ENCODE peak calls at places on chromosomes 4 and X, in six cellular contexts. One of them, this sample, is unnamed.

GRCh38 chr4:124589827-124590226 is 122.7 kb downstream of the ANKRD50 start:
- DNase-seq in suprapubic skin: no peak
- DNase-seq in neural crest cell: no peak
- DNase-seq in brain microvascular endothelial cell: no peak
- DNase-seq in AG09319: no peak
- DNase-seq in prostate gland: no peak
- DNase-seq in this sample: no peak

GRCh38 chr4:128831526-128832252 is 22.2 kb downstream of the JADE1 start:
- DNase-seq in suprapubic skin: no peak
- DNase-seq in prostate gland: no peak
- DNase-seq in brain microvascular endothelial cell: peak; percentile 69
- DNase-seq in neural crest cell: no peak
- DNase-seq in AG09319: no peak
- DNase-seq in this sample: no peak

GRCh38 chr4:128979934-128980333 is 113.4 kb downstream of the SCLT1 start:
- DNase-seq in prostate gland: no peak
- DNase-seq in suprapubic skin: no peak
- DNase-seq in brain microvascular endothelial cell: peak; percentile 82
- DNase-seq in neural crest cell: no peak
- DNase-seq in AG09319: peak; percentile 63
- DNase-seq in this sample: peak; percentile 78

GRCh38 chr4:183354213-183354612 is 32.0 kb upstream of the CLDN24 start:
- DNase-seq in prostate gland: peak; percentile 17
- DNase-seq in brain microvascular endothelial cell: no peak
- DNase-seq in suprapubic skin: peak; percentile 14
- DNase-seq in neural crest cell: no peak
- DNase-seq in AG09319: no peak
- DNase-seq in this sample: no peak

GRCh38 chrX:16975233-16975632 is 28.8 kb downstream of the REPS2 start:
- DNase-seq in prostate gland: no peak
- DNase-seq in suprapubic skin: no peak
- DNase-seq in AG09319: no peak
- DNase-seq in brain microvascular endothelial cell: no peak
- DNase-seq in neural crest cell: no peak
- DNase-seq in this sample: no peak

GRCh38 chr4:25069014-25069413 is 38.3 kb upstream of the LGI2 start:
- DNase-seq in brain microvascular endothelial cell: no peak
- DNase-seq in prostate gland: no peak
- DNase-seq in AG09319: no peak
- DNase-seq in neural crest cell: no peak
- DNase-seq in suprapubic skin: no peak
- DNase-seq in this sample: no peak

GRCh38 chr4:189124149-189124758 is 816.4 kb upstream of the FRG1 start:
- DNase-seq in neural crest cell: peak; percentile 40
- DNase-seq in brain microvascular endothelial cell: peak; percentile 54
- DNase-seq in suprapubic skin: no peak
- DNase-seq in prostate gland: no peak
- DNase-seq in AG09319: no peak
- DNase-seq in this sample: peak; percentile 19

GRCh38 chr4:28229092-28229491 is 1368.5 kb downstream of the STIM2 start:
- DNase-seq in brain microvascular endothelial cell: no peak
- DNase-seq in prostate gland: no peak
- DNase-seq in AG09319: peak; percentile 14
- DNase-seq in suprapubic skin: no peak
- DNase-seq in neural crest cell: no peak
- DNase-seq in this sample: no peak

GRCh38 chr4:100576570-100576969 is 58.7 kb upstream of the EMCN start:
- DNase-seq in prostate gland: no peak
- DNase-seq in AG09319: no peak
- DNase-seq in neural crest cell: no peak
- DNase-seq in suprapubic skin: no peak
- DNase-seq in brain microvascular endothelial cell: no peak
- DNase-seq in this sample: no peak

GRCh38 chr4:85127653-85128052 is 161.2 kb upstream of the WDFY3 start:
- DNase-seq in brain microvascular endothelial cell: no peak
- DNase-seq in AG09319: no peak
- DNase-seq in neural crest cell: peak; percentile 3
- DNase-seq in prostate gland: no peak
- DNase-seq in suprapubic skin: no peak
- DNase-seq in this sample: no peak
- TF ChIP-seq CTCF in brain microvascular endothelial cell: peak; percentile 77
- TF ChIP-seq CTCF in AG09319: peak; percentile 32
- TF ChIP-seq CTCF in neural crest cell: peak; percentile 68
- TF ChIP-seq CTCF in prostate gland: peak; percentile 15
- TF ChIP-seq CTCF in suprapubic skin: peak; percentile 29
- TF ChIP-seq CTCF in this sample: peak; percentile 66

DNA sequence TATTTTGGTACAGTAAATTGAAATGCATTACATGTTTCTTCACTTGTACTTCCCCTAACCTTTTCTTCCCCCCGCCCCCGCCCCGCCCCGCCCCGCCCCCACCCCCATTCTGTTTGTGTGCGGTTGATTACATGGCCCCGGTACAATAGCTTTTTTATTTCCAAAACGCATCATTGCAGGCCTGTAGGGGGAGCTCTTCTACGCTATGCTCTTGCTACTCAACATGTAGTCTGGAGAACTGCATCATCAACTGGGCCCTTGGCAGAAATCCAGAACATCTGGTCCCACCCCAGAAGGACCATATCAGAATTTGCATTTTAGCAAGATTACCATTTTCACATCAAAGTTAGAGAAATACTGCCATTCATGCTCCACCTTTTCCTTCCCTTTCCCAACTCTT is 333.3 kb upstream of the DDX53 start:
- DNase-seq in prostate gland: no peak
- DNase-seq in brain microvascular endothelial cell: peak; percentile 25
- DNase-seq in suprapubic skin: no peak
- DNase-seq in AG09319: no peak
- DNase-seq in neural crest cell: no peak
- DNase-seq in this sample: no peak
- TF ChIP-seq CTCF in prostate gland: no peak
- TF ChIP-seq CTCF in brain microvascular endothelial cell: peak; percentile 54
- TF ChIP-seq CTCF in suprapubic skin: no peak
- TF ChIP-seq CTCF in AG09319: peak; percentile 10
- TF ChIP-seq CTCF in neural crest cell: peak; percentile 45
- TF ChIP-seq CTCF in this sample: peak; percentile 5

GRCh38 chr4:177441061-177441802 is 1.0 kb downstream of the AGA start:
- DNase-seq in AG09319: no peak
- DNase-seq in suprapubic skin: no peak
- DNase-seq in prostate gland: no peak
- DNase-seq in neural crest cell: no peak
- DNase-seq in brain microvascular endothelial cell: no peak
- DNase-seq in this sample: peak; percentile 1
- TF ChIP-seq CTCF in AG09319: no peak
- TF ChIP-seq CTCF in suprapubic skin: peak; percentile 18
- TF ChIP-seq CTCF in prostate gland: no peak
- TF ChIP-seq CTCF in neural crest cell: peak; percentile 39
- TF ChIP-seq CTCF in brain microvascular endothelial cell: peak; percentile 13
- TF ChIP-seq CTCF in this sample: peak; percentile 32

GRCh38 chrX:116490091-116490490 is 27.3 kb upstream of the CT83 start:
- DNase-seq in prostate gland: no peak
- DNase-seq in suprapubic skin: no peak
- DNase-seq in neural crest cell: no peak
- DNase-seq in brain microvascular endothelial cell: no peak
- DNase-seq in AG09319: no peak
- DNase-seq in this sample: no peak
- TF ChIP-seq CTCF in prostate gland: no peak
- TF ChIP-seq CTCF in suprapubic skin: no peak
- TF ChIP-seq CTCF in neural crest cell: peak; percentile 76
- TF ChIP-seq CTCF in brain microvascular endothelial cell: no peak
- TF ChIP-seq CTCF in AG09319: peak; percentile 21
- TF ChIP-seq CTCF in this sample: no peak

DNA sequence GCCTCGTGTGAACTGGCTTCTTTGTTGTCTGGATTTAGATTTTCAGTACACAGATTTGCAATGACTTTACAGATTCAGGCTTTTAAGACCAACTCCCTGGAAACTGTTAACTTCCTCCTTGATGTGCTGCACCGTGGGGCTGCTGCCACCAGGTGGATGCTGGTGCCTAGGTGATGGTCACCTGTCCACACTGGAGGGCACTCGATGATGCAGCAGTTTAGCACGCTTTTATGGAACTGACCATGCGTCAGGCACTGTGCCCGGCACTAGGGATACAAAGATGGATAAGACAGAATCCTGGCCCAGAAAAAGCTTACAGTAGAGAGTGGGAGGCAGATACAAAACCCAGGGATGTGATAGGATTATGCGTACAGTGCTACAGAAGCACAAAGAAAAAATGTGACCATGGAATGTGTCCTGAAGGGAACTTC is 180.7 kb downstream of the CEP135 start:
- DNase-seq in neural crest cell: no peak
- DNase-seq in prostate gland: no peak
- DNase-seq in suprapubic skin: no peak
- DNase-seq in AG09319: no peak
- DNase-seq in brain microvascular endothelial cell: no peak
- DNase-seq in this sample: no peak
- TF ChIP-seq CTCF in neural crest cell: peak; percentile 65
- TF ChIP-seq CTCF in prostate gland: peak; percentile 12
- TF ChIP-seq CTCF in suprapubic skin: no peak
- TF ChIP-seq CTCF in AG09319: no peak
- TF ChIP-seq CTCF in brain microvascular endothelial cell: peak; percentile 35
- TF ChIP-seq CTCF in this sample: peak; percentile 37

GRCh38 chr4:155208258-155209054 is at the start of gene NPY2R:
- DNase-seq in suprapubic skin: no peak
- DNase-seq in prostate gland: no peak
- DNase-seq in neural crest cell: peak; percentile 55
- DNase-seq in AG09319: no peak
- DNase-seq in brain microvascular endothelial cell: no peak
- DNase-seq in this sample: no peak
- TF ChIP-seq CTCF in suprapubic skin: no peak
- TF ChIP-seq CTCF in prostate gland: no peak
- TF ChIP-seq CTCF in neural crest cell: peak; percentile 53
- TF ChIP-seq CTCF in AG09319: no peak
- TF ChIP-seq CTCF in brain microvascular endothelial cell: peak; percentile 17
- TF ChIP-seq CTCF in this sample: peak; percentile 27

DNA sequence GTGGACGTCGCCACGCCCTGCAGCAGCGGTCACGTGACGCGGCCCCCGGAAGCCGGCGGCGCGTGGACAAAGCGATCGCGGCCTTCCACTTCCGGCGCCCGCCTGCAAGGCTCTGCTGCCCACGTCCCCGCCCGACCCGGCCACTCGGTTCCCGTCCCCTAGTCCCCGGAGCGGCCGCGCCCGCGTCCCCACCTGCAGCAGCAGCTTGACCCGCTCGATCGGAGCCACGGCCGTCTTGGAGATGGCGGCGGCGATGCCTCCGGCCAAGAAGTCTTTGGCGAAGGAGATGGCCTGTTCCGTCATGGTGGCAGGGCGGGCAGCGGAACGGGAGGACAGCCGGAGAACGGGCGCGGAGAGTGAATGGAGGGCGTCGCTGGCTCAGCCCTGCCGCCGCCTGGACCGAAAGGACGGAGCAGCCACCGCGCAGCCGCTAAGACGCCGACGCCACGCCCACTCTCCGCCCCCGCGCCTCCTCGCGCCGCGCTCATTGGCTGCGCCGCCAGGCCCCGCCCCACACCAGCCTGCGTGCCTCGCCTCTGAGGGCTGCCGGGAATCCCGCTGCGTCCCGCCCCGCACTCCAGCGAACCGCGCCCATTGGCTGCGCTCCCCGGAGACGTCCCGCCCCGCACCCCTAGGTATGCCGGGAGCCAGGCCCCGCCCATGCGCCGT is at the start of gene SLC25A6:
- DNase-seq in prostate gland: peak; percentile 99
- DNase-seq in AG09319: peak; percentile 94
- DNase-seq in neural crest cell: peak; percentile 99
- DNase-seq in brain microvascular endothelial cell: peak; percentile 96
- DNase-seq in suprapubic skin: peak; percentile 99
- DNase-seq in this sample: peak; percentile 92
- TF ChIP-seq CTCF in prostate gland: no peak
- TF ChIP-seq CTCF in AG09319: no peak
- TF ChIP-seq CTCF in neural crest cell: peak; percentile 42
- TF ChIP-seq CTCF in brain microvascular endothelial cell: peak; percentile 6
- TF ChIP-seq CTCF in suprapubic skin: peak; percentile 32
- TF ChIP-seq CTCF in this sample: no peak

GRCh38 chr4:26139310-26139924 is 181.4 kb upstream of the RBPJ start:
- DNase-seq in neural crest cell: no peak
- DNase-seq in brain microvascular endothelial cell: no peak
- DNase-seq in AG09319: no peak
- DNase-seq in suprapubic skin: no peak
- DNase-seq in prostate gland: no peak
- DNase-seq in this sample: no peak
- TF ChIP-seq CTCF in neural crest cell: no peak
- TF ChIP-seq CTCF in brain microvascular endothelial cell: no peak
- TF ChIP-seq CTCF in AG09319: no peak
- TF ChIP-seq CTCF in suprapubic skin: no peak
- TF ChIP-seq CTCF in prostate gland: no peak
- TF ChIP-seq CTCF in this sample: no peak

DNA sequence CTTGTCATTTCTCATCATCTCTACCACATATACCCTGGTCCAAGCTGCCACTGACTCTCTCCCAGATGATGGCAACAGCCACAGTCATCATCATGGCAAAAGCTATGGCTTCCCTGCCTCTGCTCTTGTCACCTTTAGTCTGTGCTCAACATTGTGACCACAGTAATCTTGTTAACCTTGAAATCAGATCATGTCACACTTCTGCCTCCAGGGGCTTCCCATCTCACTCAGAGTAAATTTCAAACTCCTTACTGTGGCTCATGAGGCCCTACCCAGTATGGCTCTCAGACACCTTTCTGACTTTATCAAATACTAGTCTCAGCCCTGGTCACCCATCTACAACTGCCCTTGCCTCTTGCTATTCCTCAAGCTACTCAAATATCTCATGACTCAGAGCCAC is 41.2 kb upstream of the STIM2 start:
- DNase-seq in neural crest cell: no peak
- DNase-seq in prostate gland: no peak
- DNase-seq in suprapubic skin: no peak
- DNase-seq in brain microvascular endothelial cell: no peak
- DNase-seq in AG09319: no peak
- DNase-seq in this sample: no peak
- TF ChIP-seq CTCF in neural crest cell: no peak
- TF ChIP-seq CTCF in prostate gland: no peak
- TF ChIP-seq CTCF in suprapubic skin: no peak
- TF ChIP-seq CTCF in brain microvascular endothelial cell: no peak
- TF ChIP-seq CTCF in AG09319: no peak
- TF ChIP-seq CTCF in this sample: no peak

This sample was measured in astrocyte of the cerebellum.